ENCODE peak calls at places on chromosomes 6 and 20, in seven cellular contexts. One of them, this sample, is unnamed.

GRCh38 chr6:51996296-51996947 is 91.0 kb downstream of the PKHD1 start:
- DNase-seq in NCI-H524: no peak
- DNase-seq in glutamatergic neuron: no peak
- DNase-seq in non-pigmented ciliary epithelial cell: no peak
- DNase-seq in NB4: peak
- DNase-seq in ACHN: no peak
- DNase-seq in effector CD4-positive, alpha-beta T cell: no peak
- DNase-seq in this sample: no peak

GRCh38 chr6:32868257-32868788 is 14.3 kb downstream of the PSMB9 start:
- DNase-seq in NB4: peak
- DNase-seq in ACHN: peak
- DNase-seq in glutamatergic neuron: peak
- DNase-seq in NCI-H524: peak
- DNase-seq in non-pigmented ciliary epithelial cell: no peak
- DNase-seq in effector CD4-positive, alpha-beta T cell: peak
- DNase-seq in this sample: peak

GRCh38 chr6:18142591-18142861 is 12.4 kb downstream of the TPMT start:
- DNase-seq in glutamatergic neuron: no peak
- DNase-seq in ACHN: no peak
- DNase-seq in NCI-H524: no peak
- DNase-seq in NB4: no peak
- DNase-seq in effector CD4-positive, alpha-beta T cell: no peak
- DNase-seq in non-pigmented ciliary epithelial cell: no peak
- DNase-seq in this sample: no peak

GRCh38 chr20:17605131-17605660 is 35.3 kb downstream of the DSTN start:
- DNase-seq in NB4: no peak
- DNase-seq in NCI-H524: no peak
- DNase-seq in ACHN: no peak
- DNase-seq in non-pigmented ciliary epithelial cell: no peak
- DNase-seq in effector CD4-positive, alpha-beta T cell: no peak
- DNase-seq in glutamatergic neuron: no peak
- DNase-seq in this sample: no peak

GRCh38 chr20:17622086-17622850 is 52.4 kb downstream of the DSTN start:
- DNase-seq in non-pigmented ciliary epithelial cell: no peak
- DNase-seq in glutamatergic neuron: no peak
- DNase-seq in NB4: peak
- DNase-seq in NCI-H524: no peak
- DNase-seq in effector CD4-positive, alpha-beta T cell: no peak
- DNase-seq in ACHN: no peak
- DNase-seq in this sample: peak

GRCh38 chr6:157335829-157336228 is 12.5 kb upstream of the TMEM242 start:
- DNase-seq in glutamatergic neuron: no peak
- DNase-seq in non-pigmented ciliary epithelial cell: no peak
- DNase-seq in NB4: peak
- DNase-seq in ACHN: no peak
- DNase-seq in NCI-H524: peak
- DNase-seq in effector CD4-positive, alpha-beta T cell: no peak
- DNase-seq in this sample: no peak

GRCh38 chr20:38060536-38060935 is 27.0 kb downstream of the RPRD1B start:
- DNase-seq in NB4: no peak
- DNase-seq in NCI-H524: no peak
- DNase-seq in non-pigmented ciliary epithelial cell: peak
- DNase-seq in ACHN: no peak
- DNase-seq in effector CD4-positive, alpha-beta T cell: no peak
- DNase-seq in glutamatergic neuron: no peak
- DNase-seq in this sample: no peak

GRCh38 chr6:100592929-100593328 is 128.2 kb upstream of the SIM1 start:
- DNase-seq in non-pigmented ciliary epithelial cell: no peak
- DNase-seq in NB4: peak
- DNase-seq in ACHN: no peak
- DNase-seq in NCI-H524: no peak
- DNase-seq in effector CD4-positive, alpha-beta T cell: no peak
- DNase-seq in glutamatergic neuron: no peak
- DNase-seq in this sample: no peak

GRCh38 chr6:106556368-106556960 is 72.8 kb downstream of the RTN4IP1 start:
- DNase-seq in NB4: peak
- DNase-seq in ACHN: peak
- DNase-seq in non-pigmented ciliary epithelial cell: no peak
- DNase-seq in NCI-H524: no peak
- DNase-seq in glutamatergic neuron: no peak
- DNase-seq in effector CD4-positive, alpha-beta T cell: no peak
- DNase-seq in this sample: no peak

GRCh38 chr20:59170406-59171349 is 7.1 kb downstream of the ZNF831 start:
- DNase-seq in effector CD4-positive, alpha-beta T cell: no peak
- DNase-seq in NB4: no peak
- DNase-seq in NCI-H524: no peak
- DNase-seq in glutamatergic neuron: no peak
- DNase-seq in ACHN: no peak
- DNase-seq in non-pigmented ciliary epithelial cell: no peak
- DNase-seq in this sample: no peak

GRCh38 chr20:51569815-51570741 is 27.6 kb upstream of the NFATC2 start:
- DNase-seq in glutamatergic neuron: no peak
- DNase-seq in NB4: no peak
- DNase-seq in NCI-H524: no peak
- DNase-seq in effector CD4-positive, alpha-beta T cell: no peak
- DNase-seq in non-pigmented ciliary epithelial cell: no peak
- DNase-seq in ACHN: no peak
- DNase-seq in this sample: no peak

GRCh38 chr20:11274137-11274536 is 600.3 kb upstream of the JAG1 start:
- DNase-seq in effector CD4-positive, alpha-beta T cell: no peak
- DNase-seq in NCI-H524: peak
- DNase-seq in NB4: peak
- DNase-seq in ACHN: peak
- DNase-seq in glutamatergic neuron: no peak
- DNase-seq in non-pigmented ciliary epithelial cell: peak
- DNase-seq in this sample: no peak

GRCh38 chr20:57400262-57400701 is 9.1 kb downstream of the RBM38 start:
- DNase-seq in NCI-H524: no peak
- DNase-seq in NB4: peak
- DNase-seq in non-pigmented ciliary epithelial cell: no peak
- DNase-seq in glutamatergic neuron: no peak
- DNase-seq in effector CD4-positive, alpha-beta T cell: no peak
- DNase-seq in ACHN: no peak
- DNase-seq in this sample: no peak

This sample was measured in upper lobe of right lung.